ENCODE peak calls at places on chromosomes 6 and 20, in four cellular contexts. One of them, this sample, is unnamed.
A peak's percentile ranks its signal among the peaks of the same experiment; 100 is the strongest.

GRCh38 chr20:4522310-4522709 is 199.4 kb upstream of the PRND start:
- DNase-seq in NCI-H226: no peak
- DNase-seq in tibial artery: no peak
- DNase-seq in NCI-H1930: no peak
- DNase-seq in this sample: no peak

GRCh38 chr6:38180586-38180985 is 361.1 kb downstream of the ZFAND3 start:
- DNase-seq in NCI-H226: no peak
- DNase-seq in tibial artery: no peak
- DNase-seq in NCI-H1930: no peak
- DNase-seq in this sample: no peak

GRCh38 chr20:44692932-44693476 is 22.2 kb upstream of the CCN5 start:
- DNase-seq in NCI-H226: peak; percentile 97
- DNase-seq in tibial artery: peak; percentile 96
- DNase-seq in NCI-H1930: no peak
- DNase-seq in this sample: peak; percentile 91

GRCh38 chr6:31631209-31631608 is 10.7 kb downstream of the PRRC2A start:
- DNase-seq in NCI-H226: no peak
- DNase-seq in tibial artery: no peak
- DNase-seq in NCI-H1930: no peak
- DNase-seq in this sample: no peak

GRCh38 chr6:138307816-138308727 is 69.6 kb upstream of the SMIM28 start:
- DNase-seq in NCI-H226: no peak
- DNase-seq in tibial artery: peak; percentile 34
- DNase-seq in NCI-H1930: no peak
- DNase-seq in this sample: peak; percentile 79

GRCh38 chr6:132259070-132259469 is 142.2 kb downstream of the MOXD1 start:
- DNase-seq in NCI-H226: no peak
- DNase-seq in tibial artery: no peak
- DNase-seq in NCI-H1930: no peak
- DNase-seq in this sample: no peak

GRCh38 chr6:1762203-1762602 is 152.5 kb downstream of the FOXC1 start:
- DNase-seq in NCI-H226: no peak
- DNase-seq in tibial artery: no peak
- DNase-seq in NCI-H1930: no peak
- DNase-seq in this sample: no peak

GRCh38 chr6:125867483-125867935 is 76.7 kb downstream of the NCOA7 start:
- DNase-seq in NCI-H226: peak; percentile 97
- DNase-seq in tibial artery: no peak
- DNase-seq in NCI-H1930: peak; percentile 48
- DNase-seq in this sample: no peak

GRCh38 chr20:47007826-47008655 is 113.4 kb downstream of the EYA2 start:
- DNase-seq in NCI-H226: no peak
- DNase-seq in tibial artery: no peak
- DNase-seq in NCI-H1930: no peak
- DNase-seq in this sample: no peak

This sample was measured in sigmoid colon.